ENCODE peak calls at places on chromosome 5, in nine cellular contexts. N is lower lobe of right lung, Q is AG04450, M is PC-3, K is HFF-Myc, B is fibroblast of pulmonary artery, Y is B cell, C is Peyer's patch, L is fibroblast of lung. R is an unnamed sample.

GRCh38 chr5:57825026-57825683 is 342.5 kb upstream of the ACTBL2 start:
- DNase-seq in L (peak), N (no peak), Q (peak), K (no peak), M (peak), C (no peak), B (peak), Y (no peak), R (peak)

GRCh38 chr5:38595149-38595725 is 38.8 kb upstream of the LIFR start:
- DNase-seq in M (peak), Q (peak), B (peak), K (peak), L (peak), C (no peak), Y (peak), N (no peak), R (peak)

GRCh38 chr5:135718151-135718550 is 116.3 kb upstream of the SLC25A48 start:
- DNase-seq in B (no peak), K (no peak), M (peak), L (no peak), Q (no peak), C (no peak), N (no peak), Y (no peak), R (no peak)

GRCh38 chr5:83048811-83049210 is 28.4 kb downstream of the TMEM167A start:
- DNase-seq in Q (no peak), B (no peak), L (no peak), C (no peak), N (no peak), M (no peak), Y (no peak), K (no peak), R (no peak)

GRCh38 chr5:113162208-113162607 is 185.6 kb downstream of the DCP2 start:
- DNase-seq in L (no peak), C (no peak), K (no peak), M (no peak), Y (no peak), B (no peak), N (no peak), Q (no peak), R (no peak)

GRCh38 chr5:118561235-118561634 is 427.1 kb downstream of the DTWD2 start:
- DNase-seq in K (no peak), Q (no peak), L (no peak), M (no peak), N (no peak), C (no peak), Y (no peak), B (no peak), R (no peak)

GRCh38 chr5:6458833-6459232 is 10.2 kb downstream of the UBE2QL1 start:
- DNase-seq in K (no peak), B (no peak), Q (no peak), N (no peak), Y (no peak), C (no peak), M (no peak), L (no peak), R (no peak)

GRCh38 chr5:106307265-106307664 is 1363.5 kb downstream of the EFNA5 start:
- DNase-seq in Q (no peak), K (no peak), C (no peak), B (no peak), L (no peak), Y (no peak), M (no peak), N (no peak), R (no peak)

GRCh38 chr5:61450170-61450815 is 118.2 kb downstream of the ZSWIM6 start:
- DNase-seq in C (peak), L (peak), Q (peak), K (peak), N (no peak), Y (no peak), M (peak), B (peak), R (peak)

GRCh38 chr5:3104446-3105047 is 353.1 kb upstream of the IRX2 start:
- DNase-seq in M (no peak), C (no peak), L (no peak), K (no peak), N (no peak), Y (no peak), B (no peak), Q (no peak), R (no peak)

DNA sequence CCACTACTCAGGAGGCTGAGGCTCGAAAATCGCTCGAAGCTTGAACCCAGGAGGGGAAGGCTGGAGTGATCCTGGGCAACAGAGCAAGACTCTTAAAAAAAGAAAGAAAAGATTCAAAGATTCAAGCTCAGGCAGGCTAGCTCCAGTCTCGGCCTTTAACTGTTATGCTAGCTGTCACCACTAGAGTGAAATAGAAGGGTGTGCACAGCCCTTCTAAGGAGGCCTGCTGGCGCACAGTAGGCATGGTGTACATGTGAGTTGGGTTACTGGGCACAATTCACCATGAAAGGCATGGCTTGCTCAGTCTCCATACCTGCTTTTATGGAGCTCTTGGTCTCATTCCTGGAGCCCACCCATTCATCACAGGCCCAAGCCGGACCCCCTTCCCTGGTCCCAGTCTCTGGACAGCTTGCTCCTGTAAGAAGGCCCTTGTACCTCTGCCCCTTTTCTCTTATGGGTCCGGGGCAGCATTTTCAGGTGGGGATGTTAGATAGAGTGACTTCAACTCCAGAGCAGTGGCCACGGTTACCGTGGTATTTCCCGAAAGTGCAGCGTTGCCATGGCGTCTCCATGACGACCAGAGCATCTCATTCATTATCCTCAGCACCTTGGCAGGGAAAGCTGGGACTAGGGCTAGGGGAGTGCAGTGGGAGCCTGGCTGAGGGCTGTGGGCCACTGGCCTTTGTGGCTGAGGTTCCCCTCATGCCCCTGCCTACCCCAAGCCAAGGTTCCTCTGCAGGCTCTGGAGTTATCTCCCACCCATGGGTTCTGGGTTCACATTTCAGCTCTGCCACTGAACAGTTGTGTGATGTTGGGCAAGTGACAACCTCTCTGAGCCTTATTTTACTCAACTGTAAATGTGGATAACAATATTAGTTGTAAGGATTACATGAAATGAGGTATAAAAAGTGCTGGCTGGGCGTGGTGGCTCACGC is 5.7 kb downstream of the NDST1 start:
- DNase-seq in N (no peak), Y (no peak), L (peak), C (no peak), K (no peak), M (no peak), Q (no peak), B (no peak), R (no peak)
- TF ChIP-seq CTCF in N (no peak), Y (no peak), L (no peak), C (peak), K (no peak), M (peak), Q (peak), B (peak), R (no peak)

GRCh38 chr5:173531863-173532262 is 84.6 kb downstream of the BOD1 start:
- DNase-seq in L (no peak), N (no peak), K (no peak), B (no peak), Y (no peak), C (no peak), M (no peak), Q (no peak), R (no peak)

GRCh38 chr5:173527671-173528070 is 88.8 kb downstream of the BOD1 start:
- DNase-seq in C (no peak), B (no peak), K (no peak), Y (no peak), M (no peak), Q (no peak), L (no peak), N (no peak), R (no peak)

GRCh38 chr5:173529861-173530260 is 86.6 kb downstream of the BOD1 start:
- DNase-seq in N (no peak), M (no peak), Y (no peak), C (no peak), Q (no peak), B (no peak), K (no peak), L (no peak), R (no peak)

GRCh38 chr5:173532689-173533250 is 83.7 kb downstream of the BOD1 start:
- DNase-seq in M (no peak), L (no peak), Y (no peak), Q (no peak), B (no peak), K (no peak), N (no peak), C (no peak), R (no peak)

GRCh38 chr5:173530547-173530946 is 85.9 kb downstream of the BOD1 start:
- DNase-seq in C (no peak), Q (no peak), N (no peak), L (no peak), Y (no peak), M (peak), B (no peak), K (no peak), R (no peak)
- TF ChIP-seq CTCF in C (no peak), Q (no peak), N (no peak), L (no peak), Y (no peak), M (peak), B (no peak), K (peak), R (peak)

GRCh38 chr5:170587808-170588207 is 84.0 kb downstream of the KCNIP1 start:
- DNase-seq in Q (no peak), B (no peak), N (no peak), L (no peak), K (no peak), Y (no peak), C (no peak), M (no peak), R (no peak)

GRCh38 chr5:170582931-170583330 is 79.1 kb downstream of the KCNIP1 start:
- DNase-seq in N (no peak), Q (no peak), B (no peak), K (no peak), L (no peak), Y (no peak), C (no peak), M (no peak), R (no peak)

GRCh38 chr5:170584003-170584402 is 80.2 kb downstream of the KCNIP1 start:
- DNase-seq in C (no peak), L (no peak), N (no peak), Q (no peak), Y (no peak), B (no peak), K (no peak), M (no peak), R (no peak)

GRCh38 chr5:170584446-170584845 is 80.6 kb downstream of the KCNIP1 start:
- DNase-seq in K (no peak), C (no peak), L (no peak), Q (no peak), Y (no peak), N (no peak), M (no peak), B (no peak), R (no peak)

DNA sequence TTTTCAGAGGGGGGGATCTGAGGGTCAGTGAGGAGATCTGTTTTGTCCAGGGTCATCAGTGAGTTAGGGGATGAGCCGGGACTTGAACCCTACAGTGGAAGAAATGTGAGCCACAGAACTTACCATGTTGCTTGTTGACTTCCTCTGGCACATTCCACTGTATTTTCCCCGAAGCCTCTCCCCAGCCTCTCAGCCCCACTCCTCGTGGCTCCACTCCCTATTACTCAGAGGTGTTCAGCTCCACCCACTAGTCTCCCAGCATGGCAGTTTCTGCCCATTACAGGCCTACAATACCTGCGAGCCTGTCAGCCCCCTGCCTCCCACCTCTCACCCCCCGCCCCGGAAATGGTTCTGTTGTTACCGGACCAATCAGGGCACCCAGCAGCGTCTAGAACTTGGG is 81.5 kb downstream of the KCNIP1 start:
- DNase-seq in N (no peak), Y (no peak), C (no peak), B (no peak), L (no peak), K (no peak), Q (no peak), M (no peak), R (no peak)
- TF ChIP-seq CTCF in N (no peak), Y (no peak), C (no peak), B (no peak), L (no peak), K (no peak), Q (no peak), M (no peak), R (no peak)

GRCh38 chr5:145101246-145101645 is 733.9 kb downstream of the PRELID2 start:
- DNase-seq in K (no peak), Q (no peak), M (peak), Y (no peak), B (no peak), L (peak), N (no peak), C (no peak), R (no peak)
- TF ChIP-seq CTCF in K (peak), Q (peak), M (peak), Y (no peak), B (peak), L (peak), N (no peak), C (peak), R (no peak)

DNA sequence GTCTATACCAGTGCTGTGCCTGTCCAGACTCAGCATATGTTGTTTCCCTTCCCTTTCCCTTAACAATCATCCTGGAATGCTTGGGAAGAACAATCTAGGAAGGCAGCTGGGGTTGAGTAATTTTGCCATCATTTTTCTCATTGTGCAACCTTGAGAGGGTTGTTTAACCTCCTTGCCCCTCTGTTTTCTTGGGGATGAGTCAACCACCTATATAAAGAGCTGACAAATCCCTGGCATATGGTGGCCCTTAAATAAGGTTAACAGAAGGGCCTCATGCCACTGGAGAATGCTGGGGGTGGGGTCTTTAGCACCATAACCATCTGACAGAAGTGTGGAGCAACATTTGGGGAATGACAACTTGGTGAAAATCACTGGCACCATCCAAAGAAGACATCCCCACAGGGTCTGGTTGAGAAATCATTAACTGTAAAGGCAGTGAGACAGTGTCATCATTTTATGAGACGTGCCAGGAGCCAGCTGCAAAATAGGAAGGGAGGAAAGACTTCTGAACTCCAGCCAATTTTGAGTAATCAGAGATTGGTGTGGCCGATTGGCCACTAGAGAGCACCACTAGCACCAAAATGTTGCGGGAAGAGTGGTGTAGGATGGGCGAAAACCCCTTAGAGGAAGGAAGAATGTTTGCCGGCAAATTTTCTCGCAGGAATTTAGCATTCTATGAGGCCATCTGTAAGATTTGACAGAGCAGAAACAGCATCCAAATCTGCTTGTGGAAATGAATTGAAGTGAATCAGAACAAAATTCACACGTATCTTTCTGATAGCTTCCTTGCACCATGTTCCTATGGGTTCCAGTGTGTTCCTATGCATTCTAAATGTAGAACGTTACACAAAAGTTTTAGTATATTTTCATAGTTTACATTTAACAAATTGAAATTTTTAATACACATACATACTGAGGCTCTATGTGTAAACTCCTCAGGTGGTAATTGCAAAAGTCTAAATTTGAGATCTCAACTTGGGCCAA is 113.8 kb downstream of the MSX2 start:
- DNase-seq in K (peak), B (peak), N (no peak), C (no peak), Q (no peak), M (peak), L (peak), Y (no peak), R (peak)
- TF ChIP-seq CTCF in K (peak), B (no peak), N (no peak), C (no peak), Q (peak), M (peak), L (peak), Y (no peak), R (no peak)

GRCh38 chr5:142222235-142222880 is 102.5 kb downstream of the SPRY4 start:
- DNase-seq in Y (peak), N (no peak), C (no peak), L (peak), M (no peak), Q (no peak), B (no peak), K (no peak), R (no peak)

GRCh38 chr5:142221091-142221860 is 103.5 kb downstream of the SPRY4 start:
- DNase-seq in L (peak), K (no peak), C (no peak), B (peak), N (no peak), Q (no peak), Y (no peak), M (peak), R (no peak)

GRCh38 chr5:142219146-142219545 is 105.7 kb downstream of the SPRY4 start:
- DNase-seq in M (peak), Q (no peak), Y (no peak), L (no peak), B (no peak), C (no peak), K (no peak), N (no peak), R (no peak)

GRCh38 chr5:142225141-142225540 is 99.7 kb downstream of the SPRY4 start:
- DNase-seq in B (no peak), N (no peak), M (no peak), Q (no peak), Y (no peak), L (no peak), C (no peak), K (no peak), R (no peak)

DNA sequence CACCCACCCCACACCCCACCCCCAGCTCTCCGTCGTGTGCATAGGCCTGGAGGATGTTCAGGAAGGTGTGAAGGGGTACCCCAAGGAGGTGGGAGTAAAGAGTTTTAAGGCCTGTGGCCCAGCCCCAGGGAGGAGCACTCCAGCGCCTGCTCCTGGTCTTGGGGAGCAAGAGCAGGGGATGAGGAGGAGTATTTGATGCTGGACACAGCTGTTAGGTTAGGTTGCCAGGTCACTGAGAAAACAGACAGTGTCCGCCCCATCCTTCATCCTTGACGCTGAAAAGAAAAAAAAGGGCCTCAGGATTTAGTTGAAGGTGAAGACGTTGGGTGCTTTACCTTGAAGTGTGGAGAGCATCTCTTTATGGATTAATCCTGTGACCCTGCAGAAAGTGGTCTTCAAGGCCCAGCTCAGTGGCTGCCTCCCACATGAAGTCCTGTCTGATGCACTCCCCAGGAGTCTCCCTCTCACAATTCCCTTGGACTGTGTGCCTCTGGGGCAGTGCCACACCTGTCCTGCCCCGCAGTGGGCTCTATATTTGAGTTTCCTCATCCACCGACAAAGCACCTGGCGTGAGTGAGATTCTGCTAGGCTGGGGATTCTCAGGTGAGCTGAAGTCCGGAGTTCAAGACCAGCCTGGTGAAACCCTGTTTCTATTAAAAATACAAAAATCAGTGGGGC is 101.8 kb downstream of the SPRY4 start:
- DNase-seq in B (no peak), Y (peak), C (no peak), Q (no peak), L (no peak), N (no peak), M (no peak), K (no peak), R (no peak)
- TF ChIP-seq CTCF in B (no peak), Y (no peak), C (no peak), Q (no peak), L (no peak), N (no peak), M (no peak), K (no peak), R (no peak)

DNA sequence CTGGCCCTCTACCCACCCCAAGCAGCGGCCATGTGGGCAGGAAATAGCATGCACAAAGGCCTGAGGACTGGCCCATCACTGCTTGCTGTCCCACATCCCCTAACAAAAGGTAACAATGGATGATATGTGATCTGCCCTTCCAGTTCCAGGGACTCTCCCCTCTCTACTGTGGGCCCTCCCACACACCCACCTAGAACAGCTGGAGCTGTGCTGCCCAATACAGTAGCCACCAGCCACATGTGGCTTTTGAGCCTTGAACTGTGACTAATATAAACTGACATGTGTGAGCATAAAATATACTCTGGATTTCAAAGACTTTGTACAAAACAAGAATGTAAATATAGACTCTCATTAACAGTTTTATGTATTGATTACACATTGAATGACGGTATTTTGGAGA is 78.1 kb downstream of the C5orf15 start:
- DNase-seq in C (no peak), N (no peak), L (no peak), M (no peak), Q (no peak), Y (no peak), K (no peak), B (no peak), R (no peak)
- TF ChIP-seq CTCF in C (no peak), N (no peak), L (no peak), M (no peak), Q (no peak), Y (no peak), K (no peak), B (no peak), R (no peak)